ENCODE peak calls at places on chromosomes 7 and 10, in four cellular contexts. P, E, D and S are unnamed samples.

GRCh38 chr7:103343758-103344452 is 662 bp downstream of the DNAJC2 start:
- DNase-seq in P (no peak), E (peak; percentile 38), D (no peak), S (no peak)

GRCh38 chr10:94397549-94398370 is 4.6 kb upstream of the TBC1D12 start:
- DNase-seq in P (no peak), E (no peak), D (no peak), S (no peak)

GRCh38 chr7:84196007-84196551 is 1.5 kb upstream of the SEMA3A start:
- DNase-seq in E (no peak), D (no peak), P (no peak), S (no peak)

GRCh38 chr10:96587255-96588059 is 645 bp upstream of the TM9SF3 start:
- DNase-seq in D (no peak), E (peak; percentile 81), P (no peak), S (no peak)

GRCh38 chr7:137992042-137992737 is 9.7 kb downstream of the CREB3L2 start:
- DNase-seq in E (peak; percentile 38), D (no peak), P (no peak), S (no peak)

GRCh38 chr7:14691597-14692203 is 210.9 kb downstream of the DGKB start:
- DNase-seq in E (peak; percentile 45), P (no peak), D (peak; percentile 20), S (no peak)

GRCh38 chr10:102669206-102670064 is 25.2 kb downstream of the TRIM8 start:
- DNase-seq in P (peak; percentile 34), D (peak; percentile 93), E (peak; percentile 95), S (no peak)

GRCh38 chr7:114901771-114902170 is 20.1 kb upstream of the MDFIC start:
- DNase-seq in D (no peak), E (no peak), P (no peak), S (no peak)

GRCh38 chr10:130018253-130018652 is 54.2 kb upstream of the EBF3 start:
- DNase-seq in D (no peak), E (no peak), P (no peak), S (no peak)

GRCh38 chr7:40833541-40834234 is 698.9 kb downstream of the SUGCT start:
- DNase-seq in E (no peak), D (no peak), P (no peak), S (no peak)

GRCh38 chr10:118447478-118447877 is 105.4 kb upstream of the FAM204A start:
- DNase-seq in P (no peak), D (no peak), E (peak; percentile 6), S (no peak)

GRCh38 chr7:92880212-92881090 is 44.1 kb upstream of the CDK6 start:
- DNase-seq in D (peak; percentile 38), E (peak; percentile 22), P (no peak), S (no peak)

GRCh38 chr7:25854608-25855497 is 297.1 kb upstream of the NFE2L3 start:
- DNase-seq in E (peak; percentile 31), D (no peak), P (peak; percentile 42), S (peak; percentile 81)

GRCh38 chr10:98256692-98257091 is 11.3 kb downstream of the LOXL4 start:
- DNase-seq in E (no peak), D (no peak), P (no peak), S (no peak)

GRCh38 chr7:97004931-97005763 is at the start of gene DLX6:
- DNase-seq in P (no peak), E (no peak), D (no peak), S (peak; percentile 86)

GRCh38 chr10:77180104-77180503 is 457.5 kb downstream of the KCNMA1 start:
- DNase-seq in D (no peak), E (no peak), P (no peak), S (no peak)

GRCh38 chr10:22335204-22335956 is 9.9 kb upstream of the SPAG6 start:
- DNase-seq in P (no peak), D (peak; percentile 68), E (peak; percentile 57), S (peak; percentile 45)

GRCh38 chr7:84845971-84846370 is 340.9 kb downstream of the SEMA3D start:
- DNase-seq in E (no peak), P (no peak), D (no peak), S (no peak)

GRCh38 chr10:32960022-32960421 is 2.0 kb upstream of the ITGB1 start:
- DNase-seq in P (no peak), E (no peak), D (no peak), S (no peak)

GRCh38 chr10:32963102-32963501 is 5.1 kb upstream of the ITGB1 start:
- DNase-seq in P (no peak), D (no peak), E (no peak), S (no peak)

GRCh38 chr10:32962541-32962940 is 4.5 kb upstream of the ITGB1 start:
- DNase-seq in P (no peak), D (no peak), E (no peak), S (no peak)

GRCh38 chr10:32961343-32961891 is 3.4 kb upstream of the ITGB1 start:
- DNase-seq in P (no peak), D (no peak), E (no peak), S (no peak)

DNA sequence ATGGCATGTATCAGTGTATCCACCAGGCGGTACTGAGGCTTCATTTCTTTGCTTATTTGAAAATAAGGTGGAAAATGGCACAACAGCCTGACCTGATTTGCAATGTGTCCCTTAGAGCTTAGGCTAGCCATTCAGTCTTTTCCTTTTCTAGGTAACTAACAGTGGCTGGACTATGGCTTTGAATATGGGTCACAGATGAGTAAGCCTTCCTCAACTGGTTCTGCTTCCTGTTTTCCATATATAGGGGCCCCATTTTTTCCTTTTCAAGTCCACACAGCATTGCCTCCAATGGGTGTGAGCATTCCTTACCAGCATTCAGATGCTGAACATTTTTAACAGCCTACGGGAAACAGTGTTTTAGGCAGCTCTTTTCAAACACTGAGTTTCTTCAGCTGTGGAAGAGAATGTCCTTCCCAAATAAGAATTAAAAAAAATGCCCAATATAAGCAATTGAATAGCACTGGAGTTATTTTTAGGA is 3.9 kb upstream of the ITGB1 start:
- DNase-seq in D (no peak), P (peak; percentile 14), E (peak; percentile 23), S (no peak)
- H3K27ac ChIP-seq in D (peak overlapping the region; percentile 53), P (peak overlapping the region; percentile 89), E (peak overlapping the region; percentile 81), S (no peak overlapping the region)

DNA sequence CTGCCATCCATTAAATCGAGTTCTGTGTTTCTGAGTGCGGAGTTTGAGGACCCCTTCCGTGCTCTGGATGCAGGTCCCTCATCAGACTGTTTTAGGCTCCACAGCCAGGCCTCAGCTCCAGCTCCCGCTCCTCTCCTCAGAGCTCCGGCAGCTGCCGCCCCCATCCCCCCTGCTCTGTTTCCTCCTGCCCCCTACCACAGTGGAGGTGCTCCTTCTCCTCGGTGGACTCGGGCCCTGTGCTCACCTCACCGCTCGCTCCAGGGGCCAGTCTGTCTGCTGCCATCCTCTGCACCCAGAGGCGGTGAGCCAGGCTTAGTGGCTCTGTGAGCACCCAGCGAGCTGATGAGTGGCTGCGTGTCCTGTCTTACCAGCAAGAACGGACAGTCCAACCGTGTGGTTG is 21.4 kb upstream of the PRKAR1B start:
- DNase-seq in E (no peak), D (peak; percentile 41), P (no peak), S (no peak)
- H3K27ac ChIP-seq in E (no peak overlapping the region), D (no peak overlapping the region), P (no peak overlapping the region), S (no peak overlapping the region)

GRCh38 chr7:28618383-28618782 is 206.1 kb downstream of the CREB5 start:
- DNase-seq in P (no peak), E (no peak), D (no peak), S (no peak)

GRCh38 chr7:28623863-28624262 is 211.5 kb downstream of the CREB5 start:
- DNase-seq in E (no peak), P (no peak), D (no peak), S (no peak)

GRCh38 chr7:28619256-28619655 is 206.9 kb downstream of the CREB5 start:
- DNase-seq in P (no peak), D (no peak), E (no peak), S (no peak)

GRCh38 chr7:28623105-28623730 is 210.9 kb downstream of the CREB5 start:
- DNase-seq in P (no peak), E (no peak), D (no peak), S (no peak)

DNA sequence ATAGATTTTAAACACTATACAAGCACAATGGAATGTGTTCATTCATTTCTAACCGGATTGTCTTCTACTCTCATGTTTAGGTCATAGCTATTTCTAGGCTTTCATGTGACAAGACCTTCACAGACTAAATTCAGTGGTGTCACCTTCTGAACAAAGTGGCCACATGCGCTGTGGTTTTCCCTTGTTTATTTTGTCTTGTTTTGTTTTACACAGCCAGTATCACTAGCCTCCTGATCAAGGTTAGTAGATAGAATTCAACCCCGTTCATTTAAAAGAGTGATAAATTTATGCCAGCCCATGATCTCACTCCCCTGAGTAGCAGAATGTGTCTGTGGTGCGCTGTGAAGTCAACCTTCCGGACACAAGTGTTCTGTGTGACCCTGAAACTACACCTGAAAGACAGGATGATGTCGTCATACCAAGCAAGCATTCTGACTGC is 209.1 kb downstream of the CREB5 start:
- DNase-seq in D (no peak), P (no peak), E (no peak), S (no peak)
- H3K27ac ChIP-seq in D (peak overlapping the region; percentile 78), P (no peak overlapping the region), E (peak overlapping the region; percentile 72), S (no peak overlapping the region)

GRCh38 chr7:122442929-122443328 is 138.4 kb upstream of the FEZF1 start:
- DNase-seq in P (no peak), E (no peak), D (no peak), S (no peak)

GRCh38 chr7:122438001-122438400 is 133.5 kb upstream of the FEZF1 start:
- DNase-seq in P (no peak), E (no peak), D (no peak), S (no peak)

GRCh38 chr7:122433765-122434164 is 129.2 kb upstream of the FEZF1 start:
- DNase-seq in P (no peak), E (no peak), D (no peak), S (no peak)

DNA sequence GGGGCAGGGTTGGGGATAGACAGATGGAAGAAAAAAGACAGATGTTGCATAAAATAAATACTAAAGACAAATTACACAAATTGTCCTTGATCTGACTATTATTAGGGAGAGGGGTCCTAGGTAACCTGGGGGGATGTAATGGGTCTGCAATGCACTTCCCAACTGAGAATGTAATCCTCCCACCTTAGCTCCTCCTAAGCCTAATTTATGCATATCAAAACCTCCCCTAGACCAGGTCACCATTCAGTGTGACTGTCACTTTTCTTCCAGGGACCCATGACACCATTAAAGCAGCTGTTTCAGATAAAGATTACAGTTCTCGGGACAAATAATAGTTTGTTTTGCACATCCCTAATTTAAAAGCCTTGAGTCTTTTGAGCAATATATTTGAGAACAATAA is 133.9 kb upstream of the FEZF1 start:
- DNase-seq in E (no peak), P (no peak), D (no peak), S (no peak)
- H3K27ac ChIP-seq in E (no peak overlapping the region), P (no peak overlapping the region), D (no peak overlapping the region), S (no peak overlapping the region)

DNA sequence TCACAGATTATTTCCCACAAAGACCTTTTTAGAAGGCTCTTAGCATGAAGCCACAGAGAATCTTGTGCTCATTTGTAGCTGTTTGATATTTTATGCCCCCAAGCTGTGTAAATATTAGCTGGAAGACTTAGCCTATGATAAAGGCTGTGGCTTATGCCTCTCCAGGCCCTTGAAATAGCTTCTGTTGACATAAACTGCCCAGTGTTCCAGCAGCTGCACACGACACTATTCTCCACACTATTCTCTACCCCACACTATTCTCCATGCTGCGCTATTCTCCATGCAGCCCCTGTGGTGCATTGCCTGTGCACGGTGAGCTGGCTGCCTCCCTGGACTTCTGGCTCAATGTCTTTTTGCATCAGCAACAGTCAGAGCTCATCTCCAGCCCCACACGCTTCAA is 13.1 kb downstream of the DDC start:
- DNase-seq in E (peak; percentile 77), P (no peak), D (no peak), S (no peak)
- H3K27ac ChIP-seq in E (peak overlapping the region; percentile 75), P (no peak overlapping the region), D (peak overlapping the region; percentile 45), S (no peak overlapping the region)